ENCODE peak calls at places on chromosomes 3 and 15, in four cellular contexts. L is activated CD4-positive, alpha-beta T cell treated with anti-CD3 and anti-CD28 coated beads for 48 hours; I is uterus; X is activated T-cell treated with anti-CD3 and anti-CD28 coated beads, Interleukin-2, amount 50 U/mL, for 4 hours. R is an unnamed sample.

GRCh38 chr15:73326157-73326556 is 42.6 kb downstream of the HCN4 start:
- DNase-seq in L (no peak), X (no peak), I (no peak), R (no peak)

GRCh38 chr3:106610362-106610997 is 741.7 kb upstream of the CBLB start:
- DNase-seq in L (no peak), X (no peak), I (no peak), R (no peak)

GRCh38 chr3:143040264-143040879 is 39.0 kb downstream of the U2SURP start:
- DNase-seq in X (no peak), I (no peak), L (no peak), R (no peak)

GRCh38 chr15:101446527-101447167 is 42.9 kb downstream of the PCSK6 start:
- DNase-seq in L (peak; percentile 35), I (no peak), X (no peak), R (no peak)

GRCh38 chr3:192817053-192817452 is 89.7 kb upstream of the FGF12 start:
- DNase-seq in X (no peak), I (no peak), L (peak; percentile 18), R (no peak)

GRCh38 chr3:146065573-146066006 is 95.4 kb downstream of the PLOD2 start:
- DNase-seq in L (no peak), X (no peak), I (peak; percentile 49), R (no peak)

GRCh38 chr3:142664819-142665218 is 59.0 kb upstream of the TRPC1 start:
- DNase-seq in L (no peak), I (no peak), X (no peak), R (no peak)

GRCh38 chr3:21326704-21327103 is 424.3 kb downstream of the ZNF385D start:
- DNase-seq in L (no peak), X (no peak), I (no peak), R (no peak)

GRCh38 chr15:50380089-50380488 is 25.1 kb upstream of the GABPB1 start:
- DNase-seq in I (no peak), X (no peak), L (no peak), R (no peak)

GRCh38 chr3:185744997-185745843 is 79.6 kb downstream of the IGF2BP2 start:
- DNase-seq in L (no peak), I (no peak), X (no peak), R (no peak)

GRCh38 chr3:119937229-119937628 is 155.3 kb downstream of the NR1I2 start:
- DNase-seq in I (no peak), X (peak; percentile 8), L (peak; percentile 62), R (no peak)

GRCh38 chr3:134685881-134686802 is 35.3 kb upstream of the KY start:
- DNase-seq in L (no peak), X (no peak), I (no peak), R (no peak)

GRCh38 chr15:44727462-44728231 is 8.7 kb upstream of the TRIM69 start:
- DNase-seq in L (no peak), I (no peak), X (no peak), R (no peak)

GRCh38 chr15:69308949-69309348 is 10.2 kb downstream of the PAQR5 start:
- DNase-seq in I (no peak), L (no peak), X (no peak), R (no peak)

GRCh38 chr3:67602816-67603215 is 51.6 kb downstream of the SUCLG2 start:
- DNase-seq in L (no peak), X (no peak), I (no peak), R (no peak)

GRCh38 chr15:69578792-69579587 is 126.4 kb downstream of the RPLP1 start:
- DNase-seq in X (no peak), L (no peak), I (no peak), R (no peak)

GRCh38 chr3:174253221-174253620 is 605.9 kb upstream of the NAALADL2 start:
- DNase-seq in L (no peak), I (no peak), X (no peak), R (no peak)

GRCh38 chr3:134354612-134355275 is 19.5 kb downstream of the AMOTL2 start:
- DNase-seq in I (no peak), X (no peak), L (no peak), R (no peak)

GRCh38 chr3:65597225-65597951 is 441.3 kb downstream of the MAGI1 start:
- DNase-seq in I (no peak), X (no peak), L (no peak), R (no peak)

GRCh38 chr3:27568393-27568792 is 84.2 kb upstream of the SLC4A7 start:
- DNase-seq in X (no peak), I (peak; percentile 63), L (no peak), R (no peak)

GRCh38 chr3:100706365-100706764 is 2.9 kb upstream of the TFG start:
- DNase-seq in X (no peak), I (no peak), L (no peak), R (no peak)

GRCh38 chr3:79947469-79947868 is 179.7 kb upstream of the ROBO1 start:
- DNase-seq in L (no peak), I (no peak), X (no peak), R (no peak)

GRCh38 chr3:102141096-102141912 is 292.0 kb downstream of the NFKBIZ start:
- DNase-seq in X (no peak), L (no peak), I (no peak), R (no peak)

GRCh38 chr3:146165370-146165769 is 4.4 kb upstream of the PLOD2 start:
- DNase-seq in L (no peak), X (no peak), I (no peak), R (no peak)

GRCh38 chr3:181698263-181698944 is 13.3 kb upstream of the SOX2 start:
- DNase-seq in X (no peak), I (no peak), L (no peak), R (no peak)

GRCh38 chr3:155984791-155985417 is 114.5 kb downstream of the GMPS start:
- DNase-seq in I (no peak), L (no peak), X (no peak), R (no peak)